ENCODE peak calls at places on chromosomes 2 and 18, in eight cellular contexts. T is KBM-7; P is fibroblast of lung; N is CD8-positive, alpha-beta T cell; X is GM04504; A is dorsolateral prefrontal cortex; M is amniotic stem cell; G is A673. E is an unnamed sample.

GRCh38 chr2:67465623-67466022 is 68.5 kb downstream of the ETAA1 start:
- DNase-seq in T (no peak), P (no peak), N (no peak), X (no peak), A (no peak), M (no peak), G (no peak), E (no peak)

GRCh38 chr18:12373032-12373770 is 3.8 kb downstream of the AFG3L2 start:
- DNase-seq in T (no peak), P (peak; percentile 64), N (no peak), X (no peak), A (no peak), M (no peak), G (no peak), E (no peak)

GRCh38 chr2:31235504-31235902 is 1.6 kb downstream of the EHD3 start:
- DNase-seq in T (no peak), P (peak; percentile 90), N (no peak), X (peak; percentile 73), A (no peak), M (peak; percentile 54), G (no peak), E (peak; percentile 21)

GRCh38 chr18:62061812-62062211 is 125.0 kb downstream of the PIGN start:
- DNase-seq in T (no peak), P (no peak), N (no peak), X (no peak), A (no peak), M (no peak), G (no peak), E (no peak)

GRCh38 chr18:48475635-48476549 is 62.9 kb upstream of the CTIF start:
- DNase-seq in T (peak; percentile 75), P (peak; percentile 77), N (no peak), X (peak; percentile 47), A (peak; percentile 18), M (peak; percentile 63), G (peak; percentile 78), E (peak; percentile 73)

GRCh38 chr2:65503746-65504145 is 71.3 kb upstream of the SPRED2 start:
- DNase-seq in T (no peak), P (no peak), N (no peak), X (no peak), A (peak; percentile 24), M (no peak), G (no peak), E (no peak)

GRCh38 chr2:33655626-33656025 is 56.5 kb upstream of the FAM98A start:
- DNase-seq in T (no peak), P (no peak), N (no peak), X (no peak), A (no peak), M (no peak), G (no peak), E (no peak)

GRCh38 chr2:85804026-85804425 is 50.2 kb downstream of the ATOH8 start:
- DNase-seq in T (no peak), P (no peak), N (no peak), X (no peak), A (no peak), M (no peak), G (no peak), E (no peak)

GRCh38 chr2:37644191-37644590 is 27.3 kb downstream of the CDC42EP3 start:
- DNase-seq in T (no peak), P (no peak), N (no peak), X (no peak), A (no peak), M (no peak), G (no peak), E (no peak)

GRCh38 chr2:63737085-63737701 is 104.5 kb upstream of the UGP2 start:
- DNase-seq in T (no peak), P (no peak), N (no peak), X (no peak), A (no peak), M (no peak), G (no peak), E (no peak)

GRCh38 chr18:9876867-9877654 is 8.7 kb upstream of the TXNDC2 start:
- DNase-seq in T (peak; percentile 26), P (peak; percentile 93), N (no peak), X (peak; percentile 63), A (no peak), M (peak; percentile 82), G (peak; percentile 97), E (peak; percentile 94)

GRCh38 chr2:126876631-126877030 is 22.1 kb upstream of the TEX51 start:
- DNase-seq in T (no peak), P (no peak), N (no peak), X (no peak), A (no peak), M (no peak), G (no peak), E (no peak)

GRCh38 chr18:23844991-23845680 is 155.9 kb downstream of the LAMA3 start:
- DNase-seq in T (no peak), P (peak; percentile 77), N (no peak), X (no peak), A (no peak), M (no peak), G (no peak), E (no peak)

E was measured in NB4.